ENCODE peak calls at places on chromosomes 11 and 22, in seven cellular contexts. R is K562, D is H1, W is HepG2, Y is SK-N-SH, C is GM12878, Z is HCT116. K is an unnamed sample.

GRCh38 chr11:1060885-1061616 is 13.6 kb upstream of the MUC2 start:
- DNase-seq in Z (peak; percentile 74), Y (no peak), R (no peak), W (no peak), D (no peak), C (no peak), K (peak; percentile 18)

GRCh38 chr11:58626915-58627483 is 4.5 kb downstream of the CNTF start:
- DNase-seq in W (no peak), Z (no peak), Y (no peak), C (no peak), R (no peak), D (no peak), K (no peak)

GRCh38 chr11:117076941-117077659 is 21.1 kb downstream of the SIK3 start:
- DNase-seq in R (no peak), Z (no peak), D (no peak), W (peak; percentile 96), Y (no peak), C (peak; percentile 57), K (no peak)

GRCh38 chr11:4074266-4074665 is 20.3 kb upstream of the RRM1 start:
- DNase-seq in D (no peak), R (no peak), W (no peak), Y (no peak), C (no peak), Z (no peak), K (no peak)

GRCh38 chr22:28544431-28544868 is 135.2 kb downstream of the TTC28 start:
- DNase-seq in Y (no peak), W (no peak), C (no peak), R (no peak), D (no peak), Z (no peak), K (peak; percentile 6)

GRCh38 chr11:68840661-68841653 is 759 bp downstream of the CPT1A start:
- DNase-seq in W (no peak), Y (peak; percentile 79), D (peak; percentile 73), Z (no peak), C (no peak), R (peak; percentile 57), K (no peak)

GRCh38 chr11:69309800-69310280 is 15.9 kb downstream of the MYEOV start:
- DNase-seq in R (no peak), Y (peak; percentile 23), Z (no peak), D (no peak), W (no peak), C (no peak), K (no peak)

GRCh38 chr11:74754507-74755255 is 6.0 kb downstream of the RNF169 start:
- DNase-seq in D (no peak), W (no peak), Z (no peak), C (peak; percentile 20), Y (no peak), R (no peak), K (no peak)

GRCh38 chr22:32469799-32470212 is 4.8 kb upstream of the FBXO7 start:
- DNase-seq in R (peak; percentile 47), C (no peak), Y (peak; percentile 74), Z (peak; percentile 13), W (no peak), D (no peak), K (no peak)

GRCh38 chr11:107565219-107565937 is at the start of gene ALKBH8:
- DNase-seq in Z (no peak), W (peak; percentile 54), Y (peak; percentile 73), R (peak; percentile 72), D (peak; percentile 81), C (peak; percentile 50), K (peak; percentile 64)

GRCh38 chr11:35930466-35930865 is 13.4 kb upstream of the LDLRAD3 start:
- DNase-seq in Y (no peak), D (no peak), C (no peak), W (no peak), Z (no peak), R (no peak), K (peak; percentile 32)

GRCh38 chr11:104159356-104159755 is 4.6 kb downstream of the PDGFD start:
- DNase-seq in R (no peak), C (no peak), D (no peak), Z (no peak), W (no peak), Y (no peak), K (no peak)

GRCh38 chr22:37453696-37454095 is 26.4 kb upstream of the ELFN2 start:
- DNase-seq in Y (no peak), W (no peak), R (no peak), Z (no peak), D (no peak), C (no peak), K (no peak)

GRCh38 chr11:12687216-12687623 is 13.0 kb downstream of the TEAD1 start:
- DNase-seq in D (no peak), R (peak; percentile 67), C (no peak), Y (no peak), Z (no peak), W (no peak), K (no peak)

GRCh38 chr11:129992161-129992944 is 10.3 kb downstream of the PRDM10 start:
- DNase-seq in C (no peak), Z (peak; percentile 48), R (peak; percentile 57), W (peak; percentile 82), D (peak; percentile 56), Y (peak; percentile 67), K (peak; percentile 68)

GRCh38 chr22:34129691-34130486 is 209.6 kb upstream of the LARGE1 start:
- DNase-seq in R (no peak), C (no peak), Z (no peak), W (no peak), D (no peak), Y (no peak), K (no peak)

GRCh38 chr22:48841881-48842582 is 985.6 kb downstream of the BRD1 start:
- DNase-seq in W (no peak), R (no peak), Z (no peak), C (no peak), D (no peak), Y (no peak), K (no peak)

GRCh38 chr11:62484352-62484751 is 62.3 kb downstream of the AHNAK start:
- DNase-seq in Z (no peak), R (no peak), D (no peak), W (no peak), Y (no peak), C (no peak), K (no peak)

GRCh38 chr11:20125927-20126326 is 34.3 kb downstream of the DBX1 start:
- DNase-seq in C (no peak), Y (no peak), D (no peak), Z (no peak), R (no peak), W (no peak), K (no peak)

GRCh38 chr22:22700631-22701030 is 56.2 kb downstream of the GGTLC2 start:
- DNase-seq in Z (no peak), W (no peak), D (no peak), R (no peak), Y (no peak), C (no peak), K (no peak)

GRCh38 chr11:66934971-66935779 is 23.0 kb downstream of the PC start:
- DNase-seq in C (no peak), Z (no peak), Y (no peak), R (peak; percentile 49), W (no peak), D (no peak), K (no peak)

GRCh38 chr22:46245515-46245914 is 4.6 kb downstream of the CDPF1 start:
- DNase-seq in C (no peak), Y (peak; percentile 46), Z (no peak), R (no peak), W (no peak), D (no peak), K (no peak)

GRCh38 chr11:69446108-69446507 is 35.4 kb upstream of the LINC01488 start:
- DNase-seq in C (no peak), R (no peak), Z (no peak), Y (no peak), D (no peak), W (no peak), K (no peak)

GRCh38 chr11:69252494-69252845 is 41.5 kb upstream of the MYEOV start:
- DNase-seq in Z (no peak), C (no peak), W (no peak), Y (no peak), D (no peak), R (no peak), K (no peak)

GRCh38 chr11:76513654-76514034 is 68.8 kb downstream of the EMSY start:
- DNase-seq in R (no peak), Y (no peak), W (no peak), C (no peak), D (no peak), Z (no peak), K (no peak)

GRCh38 chr11:407651-408080 is 7.1 kb downstream of the SIGIRR start:
- DNase-seq in R (no peak), D (no peak), C (no peak), Z (no peak), Y (no peak), W (no peak), K (no peak)

GRCh38 chr11:85590848-85591483 is 36.2 kb downstream of the DLG2 start:
- DNase-seq in C (no peak), W (peak; percentile 2), D (no peak), Y (peak; percentile 7), R (no peak), Z (peak; percentile 35), K (peak; percentile 42)

GRCh38 chr11:86396403-86396802 is 21.7 kb downstream of the CCDC81 start:
- DNase-seq in C (no peak), W (no peak), D (no peak), R (no peak), Z (no peak), Y (no peak), K (no peak)

GRCh38 chr11:94664336-94664735 is 97.2 kb downstream of the PIWIL4 start:
- DNase-seq in Y (no peak), R (no peak), D (no peak), W (no peak), Z (peak; percentile 18), C (no peak), K (no peak)

GRCh38 chr22:48299801-48300200 is 1527.9 kb downstream of the BRD1 start:
- DNase-seq in Y (peak; percentile 8), D (no peak), W (no peak), C (no peak), R (no peak), Z (no peak), K (no peak)

GRCh38 chr11:106178361-106178760 is 100.9 kb downstream of the AASDHPPT start:
- DNase-seq in D (no peak), Z (no peak), R (no peak), W (no peak), C (no peak), Y (no peak), K (no peak)
- TF ChIP-seq JUND in D (no peak), Z (no peak), R (no peak), W (no peak), C (no peak), Y (no peak), K (peak; percentile 28)

GRCh38 chr11:60658409-60658808 is 41.0 kb upstream of the MS4A8 start:
- DNase-seq in W (peak; percentile 35), R (no peak), D (no peak), Z (no peak), Y (no peak), C (no peak), K (peak; percentile 70)
- TF ChIP-seq JUND in W (no peak), R (no peak), D (no peak), Z (no peak), Y (no peak), C (no peak), K (no peak)

GRCh38 chr11:46370253-46370652 is 11.2 kb upstream of the MDK start:
- DNase-seq in R (no peak), Z (no peak), W (no peak), Y (no peak), D (no peak), C (no peak), K (no peak)
- TF ChIP-seq JUND in R (no peak), Z (no peak), W (no peak), Y (no peak), D (no peak), C (no peak), K (no peak)

GRCh38 chr11:108824601-108825000 is 159.7 kb downstream of the DDX10 start:
- DNase-seq in R (no peak), W (no peak), D (no peak), C (no peak), Y (no peak), Z (no peak), K (no peak)
- TF ChIP-seq JUND in R (no peak), W (no peak), D (no peak), C (no peak), Y (no peak), Z (no peak), K (no peak)

K was measured in T47D.